ENCODE peak calls at places on chromosome 2, in nine cellular contexts. One of them, this sample, is unnamed. For H3K4me1 and H3K27me3, the result is how much of the 10 kb centered on the place peaks cover.

GRCh38 chr2:201923991-201924390 is 109.7 kb upstream of the FZD7 start:
- DNase-seq in ascending aorta: no peak
- DNase-seq in GM23248: no peak
- DNase-seq in adrenal gland: no peak
- DNase-seq in SJSA1: no peak
- DNase-seq in cardiac muscle cell: no peak
- DNase-seq in Panc1: no peak
- DNase-seq in breast epithelium: no peak
- DNase-seq in heart left ventricle: no peak
- DNase-seq in this sample: no peak

GRCh38 chr2:15527074-15527739 is 33.9 kb downstream of the NBAS start:
- DNase-seq in ascending aorta: no peak
- DNase-seq in GM23248: no peak
- DNase-seq in adrenal gland: no peak
- DNase-seq in SJSA1: no peak
- DNase-seq in cardiac muscle cell: no peak
- DNase-seq in Panc1: no peak
- DNase-seq in breast epithelium: no peak
- DNase-seq in heart left ventricle: no peak
- DNase-seq in this sample: no peak

GRCh38 chr2:136122654-136123053 is 4.7 kb upstream of the CXCR4 start:
- DNase-seq in ascending aorta: no peak
- DNase-seq in GM23248: no peak
- DNase-seq in adrenal gland: no peak
- DNase-seq in SJSA1: no peak
- DNase-seq in cardiac muscle cell: no peak
- DNase-seq in Panc1: no peak
- DNase-seq in breast epithelium: no peak
- DNase-seq in heart left ventricle: no peak
- DNase-seq in this sample: no peak

GRCh38 chr2:129504646-129505045 is 474.8 kb upstream of the RAB6C start:
- DNase-seq in ascending aorta: no peak
- DNase-seq in GM23248: no peak
- DNase-seq in adrenal gland: no peak
- DNase-seq in SJSA1: no peak
- DNase-seq in cardiac muscle cell: no peak
- DNase-seq in Panc1: no peak
- DNase-seq in breast epithelium: no peak
- DNase-seq in heart left ventricle: no peak
- DNase-seq in this sample: no peak

GRCh38 chr2:42086500-42086953 is 38.7 kb downstream of the PKDCC start:
- DNase-seq in ascending aorta: peak
- DNase-seq in GM23248: peak
- DNase-seq in adrenal gland: peak
- DNase-seq in SJSA1: no peak
- DNase-seq in cardiac muscle cell: peak
- DNase-seq in Panc1: peak
- DNase-seq in breast epithelium: no peak
- DNase-seq in heart left ventricle: peak
- DNase-seq in this sample: peak

GRCh38 chr2:149561309-149561926 is 26.2 kb downstream of the MMADHC start:
- DNase-seq in ascending aorta: no peak
- DNase-seq in GM23248: peak
- DNase-seq in adrenal gland: no peak
- DNase-seq in SJSA1: no peak
- DNase-seq in cardiac muscle cell: peak
- DNase-seq in Panc1: no peak
- DNase-seq in breast epithelium: no peak
- DNase-seq in heart left ventricle: no peak
- DNase-seq in this sample: no peak

GRCh38 chr2:56681659-56682396 is 498.0 kb downstream of the CCDC85A start:
- DNase-seq in ascending aorta: no peak
- DNase-seq in GM23248: peak
- DNase-seq in adrenal gland: no peak
- DNase-seq in SJSA1: no peak
- DNase-seq in cardiac muscle cell: peak
- DNase-seq in Panc1: no peak
- DNase-seq in breast epithelium: no peak
- DNase-seq in heart left ventricle: no peak
- DNase-seq in this sample: no peak

GRCh38 chr2:237149425-237149824 is 63.7 kb downstream of the COPS8 start:
- DNase-seq in ascending aorta: no peak
- DNase-seq in GM23248: peak
- DNase-seq in adrenal gland: no peak
- DNase-seq in SJSA1: no peak
- DNase-seq in cardiac muscle cell: no peak
- DNase-seq in Panc1: no peak
- DNase-seq in breast epithelium: no peak
- DNase-seq in heart left ventricle: no peak
- DNase-seq in this sample: no peak

GRCh38 chr2:132662742-132663141 is 7.3 kb downstream of the LYPD1 start:
- DNase-seq in ascending aorta: no peak
- DNase-seq in GM23248: no peak
- DNase-seq in adrenal gland: no peak
- DNase-seq in SJSA1: no peak
- DNase-seq in cardiac muscle cell: no peak
- DNase-seq in Panc1: no peak
- DNase-seq in breast epithelium: no peak
- DNase-seq in heart left ventricle: no peak
- DNase-seq in this sample: no peak

GRCh38 chr2:238290079-238290478 is 1.7 kb upstream of the PER2 start:
- DNase-seq in ascending aorta: no peak
- DNase-seq in GM23248: no peak
- DNase-seq in adrenal gland: peak
- DNase-seq in SJSA1: peak
- DNase-seq in cardiac muscle cell: peak
- DNase-seq in Panc1: no peak
- DNase-seq in breast epithelium: peak
- DNase-seq in heart left ventricle: peak
- DNase-seq in this sample: peak

GRCh38 chr2:239953418-239954061 is 71.6 kb downstream of the NDUFA10 start:
- DNase-seq in ascending aorta: peak
- DNase-seq in GM23248: peak
- DNase-seq in adrenal gland: peak
- DNase-seq in SJSA1: no peak
- DNase-seq in cardiac muscle cell: peak
- DNase-seq in Panc1: no peak
- DNase-seq in breast epithelium: peak
- DNase-seq in heart left ventricle: peak
- DNase-seq in this sample: no peak

GRCh38 chr2:226977775-226978190 is 141.9 kb downstream of the RHBDD1 start:
- DNase-seq in ascending aorta: no peak
- DNase-seq in GM23248: peak
- DNase-seq in adrenal gland: no peak
- DNase-seq in SJSA1: no peak
- DNase-seq in cardiac muscle cell: peak
- DNase-seq in Panc1: no peak
- DNase-seq in breast epithelium: no peak
- DNase-seq in heart left ventricle: no peak
- DNase-seq in this sample: no peak

GRCh38 chr2:18551169-18551568 is 9.3 kb downstream of the RDH14 start:
- DNase-seq in ascending aorta: no peak
- DNase-seq in GM23248: no peak
- DNase-seq in adrenal gland: no peak
- DNase-seq in SJSA1: no peak
- DNase-seq in cardiac muscle cell: no peak
- DNase-seq in Panc1: no peak
- DNase-seq in breast epithelium: no peak
- DNase-seq in heart left ventricle: no peak
- DNase-seq in this sample: no peak

GRCh38 chr2:24825883-24826800 is 32.9 kb downstream of the CENPO start:
- DNase-seq in ascending aorta: peak
- DNase-seq in GM23248: no peak
- DNase-seq in adrenal gland: peak
- DNase-seq in SJSA1: no peak
- DNase-seq in cardiac muscle cell: peak
- DNase-seq in Panc1: no peak
- DNase-seq in breast epithelium: no peak
- DNase-seq in heart left ventricle: no peak
- DNase-seq in this sample: no peak

GRCh38 chr2:24276349-24276899 is 83.9 kb downstream of the ITSN2 start:
- DNase-seq in ascending aorta: no peak
- DNase-seq in GM23248: no peak
- DNase-seq in adrenal gland: no peak
- DNase-seq in SJSA1: no peak
- DNase-seq in cardiac muscle cell: no peak
- DNase-seq in Panc1: no peak
- DNase-seq in breast epithelium: no peak
- DNase-seq in heart left ventricle: no peak
- DNase-seq in this sample: no peak

GRCh38 chr2:65231892-65232477 is 4.4 kb downstream of the ACTR2 start:
- DNase-seq in ascending aorta: no peak
- DNase-seq in GM23248: peak
- DNase-seq in adrenal gland: no peak
- DNase-seq in SJSA1: no peak
- DNase-seq in cardiac muscle cell: peak
- DNase-seq in Panc1: no peak
- DNase-seq in breast epithelium: no peak
- DNase-seq in heart left ventricle: no peak
- DNase-seq in this sample: no peak

GRCh38 chr2:52831216-52831615 is 936.4 kb upstream of the CHAC2 start:
- DNase-seq in ascending aorta: no peak
- DNase-seq in GM23248: no peak
- DNase-seq in adrenal gland: no peak
- DNase-seq in SJSA1: no peak
- DNase-seq in cardiac muscle cell: no peak
- DNase-seq in Panc1: no peak
- DNase-seq in breast epithelium: no peak
- DNase-seq in heart left ventricle: no peak
- DNase-seq in this sample: no peak

GRCh38 chr2:226891780-226892590 is 56.1 kb downstream of the RHBDD1 start:
- DNase-seq in ascending aorta: no peak
- DNase-seq in GM23248: peak
- DNase-seq in adrenal gland: no peak
- DNase-seq in SJSA1: no peak
- DNase-seq in cardiac muscle cell: peak
- DNase-seq in Panc1: no peak
- DNase-seq in breast epithelium: no peak
- DNase-seq in heart left ventricle: no peak
- DNase-seq in this sample: no peak

GRCh38 chr2:60309326-60309725 is 244.1 kb downstream of the BCL11A start:
- DNase-seq in ascending aorta: no peak
- DNase-seq in GM23248: no peak
- DNase-seq in adrenal gland: no peak
- DNase-seq in SJSA1: no peak
- DNase-seq in cardiac muscle cell: no peak
- DNase-seq in Panc1: no peak
- DNase-seq in breast epithelium: no peak
- DNase-seq in heart left ventricle: no peak
- DNase-seq in this sample: no peak
- H3K4me1 ChIP-seq in ascending aorta: under half
- H3K4me1 ChIP-seq in GM23248: under half
- H3K4me1 ChIP-seq in adrenal gland: under half
- H3K4me1 ChIP-seq in SJSA1: under half
- H3K4me1 ChIP-seq in cardiac muscle cell: under half
- H3K4me1 ChIP-seq in Panc1: under half
- H3K4me1 ChIP-seq in breast epithelium: under half
- H3K4me1 ChIP-seq in heart left ventricle: under half
- H3K4me1 ChIP-seq in this sample: under half

DNA sequence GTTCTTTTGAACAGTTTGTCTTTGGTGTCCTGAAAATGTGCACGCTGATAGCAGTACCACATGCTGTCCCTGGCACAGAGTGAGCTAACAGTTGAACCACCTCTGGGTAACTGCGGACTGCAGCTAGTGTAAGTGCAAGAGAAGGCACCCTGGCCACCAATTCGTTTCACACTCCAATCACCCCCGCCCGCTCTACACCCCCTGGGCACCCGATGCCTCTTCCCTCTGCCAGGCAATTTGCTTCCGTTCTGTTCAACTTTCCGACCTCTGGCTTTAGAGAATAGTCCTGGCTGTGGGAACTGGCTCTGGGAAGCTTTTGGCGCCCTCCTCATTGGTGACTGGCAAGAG is 1.4 kb downstream of the DOCK10 start:
- DNase-seq in ascending aorta: no peak
- DNase-seq in GM23248: peak
- DNase-seq in adrenal gland: peak
- DNase-seq in SJSA1: no peak
- DNase-seq in cardiac muscle cell: no peak
- DNase-seq in Panc1: no peak
- DNase-seq in breast epithelium: no peak
- DNase-seq in heart left ventricle: no peak
- DNase-seq in this sample: no peak
- H3K27me3 ChIP-seq in ascending aorta: under half
- H3K27me3 ChIP-seq in GM23248: under half
- H3K27me3 ChIP-seq in adrenal gland: under half
- H3K27me3 ChIP-seq in SJSA1: under half
- H3K27me3 ChIP-seq in cardiac muscle cell: half or more
- H3K27me3 ChIP-seq in Panc1: under half
- H3K27me3 ChIP-seq in breast epithelium: under half
- H3K27me3 ChIP-seq in heart left ventricle: under half
- H3K27me3 ChIP-seq in this sample: under half

DNA sequence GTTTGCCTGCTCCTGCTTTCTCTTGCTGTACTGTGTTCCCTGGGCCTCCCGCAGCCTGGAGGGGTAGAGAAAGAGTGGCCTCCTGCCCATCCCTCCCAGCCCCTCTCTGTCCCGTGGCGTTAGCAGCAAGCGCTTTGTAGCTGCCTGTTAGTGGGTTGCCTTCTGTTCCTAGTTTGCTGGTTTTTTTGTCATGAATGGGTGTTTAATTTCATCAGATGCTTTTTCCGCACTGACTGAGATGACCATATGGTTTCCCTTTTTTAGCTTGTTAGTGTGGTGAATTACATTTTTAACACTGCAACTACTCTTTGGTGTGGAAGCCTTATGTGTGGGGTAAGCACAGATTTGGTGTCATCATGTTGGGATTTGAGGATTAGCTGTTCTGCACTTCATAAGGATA is 32.3 kb downstream of the ASAP2 start:
- DNase-seq in ascending aorta: peak
- DNase-seq in GM23248: no peak
- DNase-seq in adrenal gland: peak
- DNase-seq in SJSA1: no peak
- DNase-seq in cardiac muscle cell: no peak
- DNase-seq in Panc1: no peak
- DNase-seq in breast epithelium: no peak
- DNase-seq in heart left ventricle: no peak
- DNase-seq in this sample: peak
- H3K27ac ChIP-seq in ascending aorta: peak
- H3K27ac ChIP-seq in GM23248: peak
- H3K27ac ChIP-seq in adrenal gland: peak
- H3K27ac ChIP-seq in SJSA1: no peak
- H3K27ac ChIP-seq in cardiac muscle cell: no peak
- H3K27ac ChIP-seq in Panc1: peak
- H3K27ac ChIP-seq in breast epithelium: no peak
- H3K27ac ChIP-seq in heart left ventricle: peak
- H3K27ac ChIP-seq in this sample: peak

GRCh38 chr2:101238930-101239759 is 13.5 kb upstream of the CNOT11 start:
- DNase-seq in ascending aorta: no peak
- DNase-seq in GM23248: no peak
- DNase-seq in adrenal gland: no peak
- DNase-seq in SJSA1: no peak
- DNase-seq in cardiac muscle cell: no peak
- DNase-seq in Panc1: no peak
- DNase-seq in breast epithelium: no peak
- DNase-seq in heart left ventricle: no peak
- DNase-seq in this sample: no peak

DNA sequence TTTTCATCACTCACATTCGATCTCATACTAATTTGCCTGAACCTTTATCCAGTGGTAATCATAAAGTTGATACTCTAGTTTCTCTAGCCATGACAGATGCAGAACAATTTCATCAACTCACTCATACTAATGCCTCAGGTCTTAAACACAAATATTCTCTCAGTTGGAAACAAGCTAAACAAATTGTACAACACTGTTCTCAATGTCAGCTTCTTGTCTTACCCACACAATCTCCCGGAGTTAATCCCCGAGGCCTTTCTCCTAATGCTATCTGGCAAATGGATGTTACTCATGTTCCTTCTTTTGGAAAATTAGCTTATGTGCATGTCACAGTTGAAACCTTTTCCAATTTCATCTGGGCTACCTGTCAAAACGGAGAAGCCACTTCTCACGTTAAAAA is 11.5 kb upstream of the CNOT11 start:
- DNase-seq in ascending aorta: no peak
- DNase-seq in GM23248: no peak
- DNase-seq in adrenal gland: no peak
- DNase-seq in SJSA1: no peak
- DNase-seq in cardiac muscle cell: no peak
- DNase-seq in Panc1: no peak
- DNase-seq in breast epithelium: no peak
- DNase-seq in heart left ventricle: no peak
- DNase-seq in this sample: peak
- H3K4me1 ChIP-seq in ascending aorta: under half
- H3K4me1 ChIP-seq in GM23248: under half
- H3K4me1 ChIP-seq in adrenal gland: under half
- H3K4me1 ChIP-seq in SJSA1: under half
- H3K4me1 ChIP-seq in cardiac muscle cell: under half
- H3K4me1 ChIP-seq in Panc1: under half
- H3K4me1 ChIP-seq in breast epithelium: under half
- H3K4me1 ChIP-seq in heart left ventricle: under half
- H3K4me1 ChIP-seq in this sample: under half

This sample was measured in SJCRH30.